ENCODE peak calls at places on chromosomes 5 and 9, in seven cellular contexts. C is psoas muscle, J is upper lobe of right lung, O is transverse colon, F is fibroblast of pulmonary artery, X is endothelial cell, T is left ventricle myocardium inferior. W is an unnamed sample.

GRCh38 chr9:127853312-127854168 is 918 bp downstream of the ENG start:
- DNase-seq in C (no peak), O (no peak), X (no peak), T (no peak), J (no peak), F (no peak), W (no peak)

GRCh38 chr9:112332272-112332671 is 1.1 kb downstream of the PTBP3 start:
- DNase-seq in O (no peak), X (no peak), F (no peak), C (no peak), J (no peak), T (no peak), W (no peak)

GRCh38 chr5:16552666-16553343 is 64.0 kb downstream of the RETREG1 start:
- DNase-seq in F (peak), J (peak), T (peak), X (peak), O (peak), C (peak), W (peak)

GRCh38 chr5:165139730-165140129 is 1634.3 kb downstream of the MAT2B start:
- DNase-seq in X (no peak), F (no peak), C (no peak), J (no peak), T (no peak), O (no peak), W (no peak)

GRCh38 chr5:140130949-140131733 is 5.4 kb downstream of the IGIP start:
- DNase-seq in O (no peak), F (no peak), C (no peak), T (no peak), X (no peak), J (no peak), W (no peak)

GRCh38 chr9:23563497-23563896 is 262.5 kb downstream of the ELAVL2 start:
- DNase-seq in X (no peak), O (no peak), T (no peak), F (no peak), J (no peak), C (no peak), W (no peak)

GRCh38 chr5:6760636-6761035 is 47.4 kb downstream of the TENT4A start:
- DNase-seq in X (no peak), O (no peak), C (peak), T (no peak), J (no peak), F (no peak), W (no peak)

GRCh38 chr9:128102861-128103588 is 24.5 kb downstream of the PTGES2 start:
- DNase-seq in C (peak), O (no peak), X (no peak), T (no peak), F (no peak), J (no peak), W (peak)

GRCh38 chr9:110712955-110713354 is 44.4 kb downstream of the MUSK start:
- DNase-seq in X (no peak), F (no peak), O (no peak), C (no peak), J (no peak), T (no peak), W (no peak)

GRCh38 chr5:267716-268115 is 3.7 kb upstream of the PDCD6 start:
- DNase-seq in O (no peak), F (no peak), T (no peak), C (no peak), J (no peak), X (no peak), W (no peak)

GRCh38 chr5:167284491-167284890 is 1007.0 kb upstream of the WWC1 start:
- DNase-seq in C (no peak), T (no peak), J (no peak), O (no peak), F (peak), X (no peak), W (no peak)

GRCh38 chr5:3809455-3809854 is 213.8 kb downstream of the IRX1 start:
- DNase-seq in J (no peak), T (no peak), C (no peak), O (no peak), X (no peak), F (no peak), W (no peak)

GRCh38 chr5:2701592-2701991 is 49.9 kb downstream of the IRX2 start:
- DNase-seq in X (no peak), C (no peak), F (no peak), T (no peak), J (no peak), O (no peak), W (no peak)

GRCh38 chr5:23352437-23352836 is 155.0 kb upstream of the PRDM9 start:
- DNase-seq in T (no peak), X (peak), J (no peak), C (no peak), O (no peak), F (peak), W (peak)

GRCh38 chr9:132575005-132575609 is 7.3 kb upstream of the BARHL1 start:
- DNase-seq in X (peak), C (peak), F (peak), O (peak), J (peak), T (peak), W (peak)

GRCh38 chr5:93532370-93532769 is 48.6 kb downstream of the NR2F1-AS1 start:
- DNase-seq in J (no peak), X (no peak), C (peak), T (peak), O (peak), F (peak), W (peak)

GRCh38 chr5:83467315-83468044 is 4.1 kb upstream of the VCAN start:
- DNase-seq in T (peak), X (no peak), F (peak), C (peak), O (no peak), J (no peak), W (no peak)

GRCh38 chr9:137029058-137029922 is 1.3 kb upstream of the ABCA2 start:
- DNase-seq in T (peak), F (peak), C (peak), X (peak), J (peak), O (peak), W (peak)

GRCh38 chr5:55234171-55234700 is 828 bp upstream of the CCNO start:
- DNase-seq in J (no peak), O (peak), F (no peak), T (peak), X (peak), C (no peak), W (no peak)

GRCh38 chr5:157100140-157100679 is 8.6 kb downstream of the HAVCR2 start:
- DNase-seq in X (no peak), O (no peak), C (no peak), J (no peak), F (peak), T (no peak), W (peak)

GRCh38 chr5:133969654-133970324 is 1.4 kb upstream of the C5orf15 start:
- DNase-seq in O (no peak), X (no peak), C (no peak), F (no peak), T (no peak), J (no peak), W (no peak)

GRCh38 chr9:68781866-68782265 is 76.8 kb downstream of the PIP5K1B start:
- DNase-seq in T (no peak), J (no peak), X (peak), C (no peak), O (no peak), F (no peak), W (no peak)

GRCh38 chr9:92042260-92042659 is 73.0 kb downstream of the SPTLC1 start:
- DNase-seq in J (no peak), T (no peak), X (no peak), O (no peak), C (no peak), F (no peak), W (no peak)

GRCh38 chr5:169299146-169299545 is 1.8 kb downstream of the SLIT3 start:
- DNase-seq in F (no peak), O (no peak), C (no peak), T (no peak), X (no peak), J (no peak), W (no peak)

GRCh38 chr9:14058078-14058688 is 255.8 kb downstream of the NFIB start:
- DNase-seq in T (no peak), C (no peak), F (no peak), O (no peak), X (no peak), J (no peak), W (no peak)

GRCh38 chr9:14052346-14052745 is 261.6 kb downstream of the NFIB start:
- DNase-seq in T (no peak), C (no peak), O (no peak), X (no peak), J (no peak), F (no peak), W (no peak)

GRCh38 chr9:14051459-14051858 is 262.5 kb downstream of the NFIB start:
- DNase-seq in C (no peak), F (peak), O (no peak), X (no peak), T (no peak), J (no peak), W (no peak)

GRCh38 chr9:14057347-14058077 is 256.4 kb downstream of the NFIB start:
- DNase-seq in F (peak), O (no peak), C (no peak), J (no peak), X (no peak), T (no peak), W (no peak)

GRCh38 chr9:14056235-14056930 is 257.6 kb downstream of the NFIB start:
- DNase-seq in F (peak), X (no peak), C (no peak), T (no peak), O (no peak), J (no peak), W (no peak)
- TF ChIP-seq CTCF in F (no peak), X (no peak), C (no peak), T (no peak), O (no peak), J (no peak), W (no peak)

GRCh38 chr9:123725389-123725788 is 204.5 kb downstream of the DENND1A start:
- DNase-seq in F (no peak), J (no peak), C (peak), O (no peak), X (no peak), T (peak), W (no peak)

GRCh38 chr9:123723135-123723875 is 206.6 kb downstream of the DENND1A start:
- DNase-seq in J (no peak), C (no peak), O (no peak), T (no peak), X (no peak), F (no peak), W (no peak)

GRCh38 chr9:123722378-123722777 is 207.5 kb downstream of the DENND1A start:
- DNase-seq in J (no peak), X (no peak), O (no peak), T (no peak), C (no peak), F (no peak), W (peak)

GRCh38 chr9:123727332-123727731 is 202.6 kb downstream of the DENND1A start:
- DNase-seq in F (peak), C (no peak), O (no peak), X (no peak), J (no peak), T (no peak), W (no peak)

GRCh38 chr9:123724211-123724831 is 205.6 kb downstream of the DENND1A start:
- DNase-seq in O (no peak), J (no peak), F (peak), X (no peak), T (no peak), C (no peak), W (no peak)
- TF ChIP-seq CTCF in O (no peak), J (no peak), F (peak), X (no peak), T (peak), C (peak), W (peak)

DNA sequence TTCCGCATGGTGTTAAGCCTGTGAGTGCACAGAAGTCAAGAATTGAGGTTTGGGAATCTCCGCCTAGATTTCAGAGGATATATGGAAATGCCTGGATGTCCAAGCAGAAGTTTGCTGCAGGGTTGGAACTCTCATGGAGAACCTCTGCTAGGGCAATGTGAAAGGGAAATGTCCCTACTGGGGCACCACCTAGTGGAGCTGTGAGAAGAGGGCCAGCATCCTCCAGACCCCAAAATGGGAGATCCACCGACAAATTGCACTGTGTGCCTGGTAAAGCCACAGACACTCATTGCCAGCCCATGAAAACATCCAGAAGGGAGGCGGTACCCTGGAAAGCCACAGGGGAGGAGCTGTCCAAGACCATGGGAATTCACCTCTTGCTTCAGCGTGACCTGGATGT is 3.6 kb upstream of the SAXO1 start:
- DNase-seq in X (no peak), T (no peak), C (no peak), O (no peak), J (no peak), F (no peak), W (no peak)
- TF ChIP-seq CTCF in X (no peak), T (no peak), C (no peak), O (no peak), J (no peak), F (no peak), W (no peak)

GRCh38 chr5:148687427-148687826 is 33.1 kb upstream of the HTR4 start:
- DNase-seq in T (no peak), X (peak), C (no peak), J (no peak), F (peak), O (no peak), W (no peak)
- TF ChIP-seq CTCF in T (no peak), X (peak), C (no peak), J (no peak), F (peak), O (peak), W (peak)

W was measured in right lobe of liver.